ENCODE peak calls at places on chromosomes 6 and 20, in seven cellular contexts. D, U, X, S, E, P and H are unnamed samples.

GRCh38 chr20:17720755-17721154 is 21.0 kb downstream of the BANF2 start:
- DNase-seq in D (no peak), E (no peak), P (no peak), X (no peak), U (no peak), S (no peak), H (no peak)

GRCh38 chr6:43716099-43716498 is 28.5 kb upstream of the MRPS18A start:
- DNase-seq in S (no peak), U (no peak), E (no peak), D (no peak), P (no peak), X (no peak), H (peak; percentile 79)

GRCh38 chr6:47180633-47181032 is 129.1 kb downstream of the TNFRSF21 start:
- DNase-seq in U (no peak), X (no peak), S (no peak), D (peak; percentile 47), E (no peak), P (no peak), H (no peak)

GRCh38 chr6:28657756-28658465 is 132.2 kb downstream of the GPX5 start:
- DNase-seq in X (no peak), P (no peak), E (no peak), D (peak; percentile 47), U (no peak), S (no peak), H (no peak)

GRCh38 chr20:38805502-38805957 is at the start of gene PPP1R16B:
- DNase-seq in P (no peak), S (peak; percentile 59), X (peak; percentile 69), U (no peak), E (no peak), D (no peak), H (peak; percentile 84)

GRCh38 chr20:2507875-2508630 is 662 bp downstream of the ZNF343 start:
- DNase-seq in P (no peak), X (no peak), D (no peak), U (no peak), E (no peak), S (no peak), H (peak; percentile 54)

GRCh38 chr6:154432533-154433476 is 76.2 kb upstream of the IPCEF1 start:
- DNase-seq in E (no peak), S (no peak), D (no peak), U (no peak), P (no peak), X (no peak), H (no peak)

GRCh38 chr6:48419992-48420391 is 309.0 kb upstream of the PTCHD4 start:
- DNase-seq in D (no peak), E (no peak), U (no peak), X (no peak), P (no peak), S (no peak), H (no peak)

GRCh38 chr6:25017932-25018581 is 82.3 kb upstream of the RIPOR2 start:
- DNase-seq in S (peak; percentile 87), U (peak; percentile 71), X (no peak), P (peak; percentile 78), D (peak; percentile 53), E (peak; percentile 25), H (peak; percentile 81)

GRCh38 chr6:25788305-25788922 is 33.9 kb downstream of the SLC17A4 start:
- DNase-seq in U (no peak), P (peak; percentile 47), D (peak; percentile 45), X (peak; percentile 59), S (peak; percentile 44), E (no peak), H (no peak)

GRCh38 chr20:33859157-33859695 is 48.1 kb downstream of the CHMP4B start:
- DNase-seq in P (no peak), E (no peak), S (peak; percentile 46), X (no peak), U (no peak), D (no peak), H (no peak)

GRCh38 chr6:15569035-15569995 is 93.5 kb downstream of the DTNBP1 start:
- DNase-seq in U (no peak), E (no peak), S (no peak), P (no peak), X (no peak), D (no peak), H (no peak)

GRCh38 chr20:12660918-12661317 is 347.9 kb upstream of the SPTLC3 start:
- DNase-seq in P (no peak), U (no peak), D (no peak), E (no peak), S (no peak), X (no peak), H (no peak)

GRCh38 chr6:27281569-27281968 is 30.5 kb downstream of the POM121L2 start:
- DNase-seq in S (no peak), D (no peak), X (no peak), P (no peak), E (no peak), U (no peak), H (no peak)

GRCh38 chr6:166877906-166878305 is 78.4 kb downstream of the RNASET2 start:
- DNase-seq in X (no peak), S (no peak), P (no peak), U (no peak), D (peak; percentile 21), E (no peak), H (no peak)

GRCh38 chr6:25961619-25962367 is 809 bp upstream of the TRIM38 start:
- DNase-seq in S (no peak), E (no peak), U (no peak), D (no peak), X (no peak), P (no peak), H (no peak)

GRCh38 chr6:20757761-20758160 is 223.5 kb downstream of the CDKAL1 start:
- DNase-seq in D (no peak), X (no peak), P (no peak), U (no peak), S (no peak), E (no peak), H (no peak)

GRCh38 chr6:142300758-142301251 is 1.0 kb upstream of the ADGRG6 start:
- DNase-seq in X (peak; percentile 59), E (no peak), P (peak; percentile 38), U (peak; percentile 95), S (peak; percentile 45), D (peak; percentile 55), H (peak; percentile 42)

GRCh38 chr6:14748679-14749078 is 497.2 kb upstream of the JARID2 start:
- DNase-seq in E (no peak), P (no peak), U (no peak), D (no peak), S (no peak), X (no peak), H (no peak)

GRCh38 chr6:2186516-2186915 is 58.9 kb downstream of the GMDS start:
- DNase-seq in E (no peak), S (no peak), P (no peak), X (no peak), U (no peak), D (no peak), H (no peak)

GRCh38 chr6:167858086-167858591 is 31.4 kb downstream of the AFDN start:
- DNase-seq in P (no peak), E (no peak), X (no peak), U (no peak), D (no peak), S (no peak), H (no peak)

GRCh38 chr6:87210979-87211378 is 55.6 kb downstream of the ZNF292 start:
- DNase-seq in S (no peak), U (no peak), X (no peak), D (no peak), E (no peak), P (no peak), H (no peak)

GRCh38 chr6:18447552-18447951 is 60.4 kb downstream of the RNF144B start:
- DNase-seq in D (no peak), U (no peak), P (no peak), X (no peak), E (no peak), S (no peak), H (no peak)
- H3K4me1 ChIP-seq in D (no peaks in the 10 kb centered on the region), U (no peaks in the 10 kb centered on the region), P (peaks cover 7% of the 10 kb centered on the region), X (no peaks in the 10 kb centered on the region), E (peaks cover 8% of the 10 kb centered on the region), S (peaks cover 56% of the 10 kb centered on the region), H (peaks cover 4% of the 10 kb centered on the region)

GRCh38 chr20:49285813-49286494 is 8.1 kb upstream of the ZNFX1 start:
- DNase-seq in X (no peak), D (no peak), E (no peak), P (no peak), S (no peak), U (no peak), H (no peak)
- H3K9me3 ChIP-seq in X (no peaks in the 10 kb centered on the region), D (no peaks in the 10 kb centered on the region), E (peaks cover 27% of the 10 kb centered on the region), P (no peaks in the 10 kb centered on the region), S (peaks cover 41% of the 10 kb centered on the region), U (peaks cover 7% of the 10 kb centered on the region), H (peaks cover 14% of the 10 kb centered on the region)

GRCh38 chr6:158807515-158808441 is 11.4 kb downstream of the EZR start:
- DNase-seq in P (no peak), E (no peak), U (no peak), S (no peak), X (no peak), D (no peak), H (no peak)
- H3K4me1 ChIP-seq in P (peaks cover 20% of the 10 kb centered on the region), E (peaks cover 71% of the 10 kb centered on the region), U (peaks cover 72% of the 10 kb centered on the region), S (peaks cover 79% of the 10 kb centered on the region), X (peaks cover 37% of the 10 kb centered on the region), D (peaks cover 93% of the 10 kb centered on the region), H (no peaks in the 10 kb centered on the region)

DNA sequence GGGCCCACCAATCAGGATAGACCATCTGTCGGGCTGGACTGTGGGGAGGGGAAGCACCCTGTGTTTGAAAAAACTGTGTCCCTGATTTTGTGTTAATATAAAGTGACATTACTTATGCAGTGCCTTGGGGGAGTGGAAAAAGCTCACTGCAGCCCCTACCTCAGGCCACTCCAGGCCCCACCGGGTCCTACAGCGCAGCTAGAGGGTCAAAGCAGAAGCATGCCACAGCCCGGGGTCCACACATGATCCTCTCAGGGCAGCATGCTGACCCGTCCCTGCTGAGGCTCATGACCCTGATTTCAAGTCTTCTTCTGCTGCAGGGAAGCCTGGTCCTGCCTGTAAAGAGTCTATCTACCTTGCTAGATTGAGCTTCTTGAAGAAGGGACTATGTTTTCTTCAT is 133.0 kb upstream of the PLCB4 start:
- DNase-seq in D (no peak), U (no peak), S (no peak), E (no peak), X (no peak), P (no peak), H (no peak)
- H3K9me3 ChIP-seq in D (no peaks in the 10 kb centered on the region), U (no peaks in the 10 kb centered on the region), S (no peaks in the 10 kb centered on the region), E (no peaks in the 10 kb centered on the region), X (no peaks in the 10 kb centered on the region), P (no peaks in the 10 kb centered on the region), H (no peaks in the 10 kb centered on the region)